ENCODE peak calls at places on chromosomes 1 and 21, in ten cellular contexts. V, U, P, Y, X, F, N, Z, G and J are unnamed samples.

GRCh38 chr1:53576381-53576801 is 117.2 kb downstream of the DMRTB1 start:
- DNase-seq in U (no peak), N (no peak), F (no peak), G (peak; percentile 47), V (no peak), Y (no peak), X (no peak), P (no peak), Z (peak; percentile 9), J (no peak)

GRCh38 chr1:85553936-85554335 is 26.6 kb upstream of the CCN1 start:
- DNase-seq in X (no peak), Z (no peak), G (no peak), P (no peak), U (no peak), V (no peak), Y (no peak), F (no peak), N (no peak), J (no peak)

GRCh38 chr1:171245458-171246064 is 2.7 kb upstream of the FMO1 start:
- DNase-seq in Z (peak; percentile 44), N (no peak), Y (no peak), G (no peak), P (peak; percentile 58), F (no peak), U (peak; percentile 45), X (peak; percentile 28), V (peak; percentile 47), J (no peak)

GRCh38 chr1:246591504-246591903 is 25.2 kb downstream of the CNST start:
- DNase-seq in Z (no peak), N (no peak), F (no peak), P (no peak), V (no peak), Y (no peak), U (no peak), X (no peak), G (no peak), J (no peak)

GRCh38 chr1:82177190-82177589 is 376.5 kb downstream of the ADGRL2 start:
- DNase-seq in U (no peak), G (no peak), F (no peak), P (no peak), Y (no peak), Z (no peak), N (no peak), V (no peak), X (no peak), J (no peak)

GRCh38 chr21:33286600-33287456 is 20.7 kb downstream of the IL10RB start:
- DNase-seq in F (peak; percentile 62), U (peak; percentile 38), G (no peak), Y (no peak), V (peak; percentile 56), X (peak; percentile 33), P (peak; percentile 33), Z (peak; percentile 68), N (no peak), J (no peak)

GRCh38 chr1:26471498-26472329 is 526 bp upstream of the HMGN2 start:
- DNase-seq in F (peak; percentile 76), V (peak; percentile 71), X (peak; percentile 69), Y (peak; percentile 84), G (peak; percentile 94), U (peak; percentile 31), P (peak; percentile 18), N (peak; percentile 17), Z (peak; percentile 76), J (no peak)

GRCh38 chr1:246647113-246647512 is 77.1 kb upstream of the SCCPDH start:
- DNase-seq in Z (no peak), X (peak; percentile 24), V (no peak), F (peak; percentile 74), P (no peak), G (no peak), N (peak; percentile 45), U (no peak), Y (peak; percentile 73), J (no peak)

GRCh38 chr1:154749078-154749760 is 120.9 kb downstream of the KCNN3 start:
- DNase-seq in P (peak; percentile 55), G (no peak), N (no peak), U (peak; percentile 59), V (peak; percentile 19), Z (no peak), Y (no peak), X (no peak), F (no peak), J (no peak)

GRCh38 chr1:100736324-100736723 is 16.8 kb downstream of the VCAM1 start:
- DNase-seq in P (no peak), N (no peak), V (peak; percentile 70), G (no peak), U (no peak), X (no peak), F (no peak), Z (no peak), Y (no peak), J (no peak)

GRCh38 chr1:24903955-24904730 is 25.9 kb downstream of the RUNX3 start:
- DNase-seq in Y (peak; percentile 45), N (no peak), U (no peak), F (no peak), P (no peak), G (peak; percentile 76), X (peak; percentile 5), Z (no peak), V (peak; percentile 6), J (no peak)

GRCh38 chr1:29524285-29525065 is 288.2 kb downstream of the PTPRU start:
- DNase-seq in F (no peak), P (no peak), V (peak; percentile 1), N (no peak), Y (peak; percentile 28), U (no peak), X (no peak), Z (no peak), G (peak; percentile 65), J (no peak)

GRCh38 chr1:93591833-93592635 is 89.6 kb downstream of the BCAR3 start:
- DNase-seq in X (peak; percentile 94), Y (no peak), G (peak; percentile 84), U (no peak), Z (peak; percentile 94), P (no peak), N (no peak), V (no peak), F (no peak), J (no peak)

GRCh38 chr1:110150330-110151174 is at the start of gene SLC6A17:
- DNase-seq in N (no peak), X (no peak), F (no peak), Y (peak; percentile 81), V (no peak), U (peak; percentile 65), Z (peak; percentile 29), G (peak; percentile 58), P (peak; percentile 66), J (no peak)

GRCh38 chr1:160542303-160542945 is 19.4 kb upstream of the SLAMF6 start:
- DNase-seq in Z (peak; percentile 64), G (no peak), N (no peak), X (no peak), Y (no peak), F (no peak), V (no peak), U (no peak), P (peak; percentile 91), J (no peak)
- H3K27ac ChIP-seq in Z (no peak overlapping the region), G (no peak overlapping the region), N (no peak overlapping the region), X (peak overlapping the region; percentile 88), Y (no peak overlapping the region), F (no peak overlapping the region), V (no peak overlapping the region), U (no peak overlapping the region), P (peak overlapping the region; percentile 64), J (no peak overlapping the region)

GRCh38 chr1:225477296-225477911 is 49.6 kb upstream of the LBR start:
- DNase-seq in U (no peak), F (no peak), Z (no peak), Y (peak; percentile 31), N (no peak), G (no peak), V (peak; percentile 4), P (no peak), X (no peak), J (no peak)
- H3K4me1 ChIP-seq in U (peaks cover 10% of the 10 kb centered on the region), F (peaks cover 10% of the 10 kb centered on the region), Z (peaks cover 18% of the 10 kb centered on the region), Y (no peaks in the 10 kb centered on the region), N (peaks cover 10% of the 10 kb centered on the region), G (peaks cover 32% of the 10 kb centered on the region), V (peaks cover 2% of the 10 kb centered on the region), P (peaks cover 8% of the 10 kb centered on the region), X (peaks cover 7% of the 10 kb centered on the region), J (no peaks in the 10 kb centered on the region)

GRCh38 chr21:46285761-46286667 is at the start of gene YBEY:
- DNase-seq in V (peak; percentile 86), P (peak; percentile 81), G (peak; percentile 97), Y (peak; percentile 91), U (peak; percentile 81), Z (peak; percentile 87), N (peak; percentile 81), X (peak; percentile 93), F (peak; percentile 93), J (peak; percentile 52)
- TF ChIP-seq POLR2A in V (peak; percentile 66), P (peak; percentile 73), G (peak; percentile 11), Y (peak; percentile 82), U (no peak), Z (peak; percentile 41), N (peak; percentile 83), X (peak; percentile 88), F (peak; percentile 72), J (peak; percentile 80)

GRCh38 chr1:56438901-56439551 is 140.3 kb downstream of the PLPP3 start:
- DNase-seq in X (no peak), P (no peak), F (peak; percentile 55), G (no peak), N (no peak), Y (no peak), Z (no peak), V (no peak), U (no peak), J (no peak)

GRCh38 chr1:56441586-56441985 is 137.8 kb downstream of the PLPP3 start:
- DNase-seq in V (no peak), X (no peak), N (no peak), U (no peak), P (no peak), G (no peak), F (no peak), Z (no peak), Y (no peak), J (no peak)

GRCh38 chr1:56442456-56442855 is 136.9 kb downstream of the PLPP3 start:
- DNase-seq in U (no peak), G (no peak), F (no peak), V (no peak), Z (no peak), Y (no peak), N (no peak), X (no peak), P (no peak), J (no peak)

GRCh38 chr1:56437959-56438358 is 141.4 kb downstream of the PLPP3 start:
- DNase-seq in N (peak; percentile 28), G (no peak), X (no peak), Y (no peak), V (no peak), F (no peak), U (no peak), P (no peak), Z (no peak), J (no peak)

DNA sequence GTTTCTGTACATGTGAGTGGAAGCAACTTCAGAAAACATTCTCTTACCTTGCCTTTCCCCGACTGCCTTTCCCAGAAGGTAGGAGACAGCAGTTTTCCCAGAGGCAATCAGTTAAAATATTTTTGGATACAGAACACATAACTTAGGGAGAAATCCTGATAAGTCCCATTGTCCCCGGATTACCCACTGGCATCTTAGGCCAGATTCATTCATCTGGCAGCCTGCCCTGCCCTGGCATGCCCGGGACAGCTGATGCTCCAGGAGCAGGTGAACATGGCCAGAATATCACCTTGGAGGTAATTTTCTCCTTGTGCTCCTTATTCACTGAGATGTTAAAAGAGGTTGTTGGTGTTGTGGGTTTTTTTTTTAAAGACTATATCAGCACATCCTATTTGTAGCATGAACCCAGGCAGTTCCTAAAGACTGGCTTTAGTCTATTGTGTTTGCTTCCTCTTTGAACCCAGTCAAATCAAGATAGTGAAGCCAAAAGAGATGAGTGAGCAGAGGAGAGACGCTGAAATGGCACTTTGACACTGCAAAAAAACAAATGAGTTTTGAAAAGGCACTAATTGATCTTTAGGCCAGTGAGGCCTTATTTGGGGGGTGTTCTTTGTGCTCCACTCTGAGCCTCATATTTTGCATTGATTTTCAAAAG is 139.6 kb downstream of the PLPP3 start:
- DNase-seq in F (peak; percentile 52), P (no peak), G (no peak), U (no peak), Z (no peak), X (no peak), V (no peak), Y (no peak), N (no peak), J (no peak)
- H3K27ac ChIP-seq in F (peak overlapping the region; percentile 63), P (no peak overlapping the region), G (no peak overlapping the region), U (no peak overlapping the region), Z (no peak overlapping the region), X (no peak overlapping the region), V (no peak overlapping the region), Y (no peak overlapping the region), N (no peak overlapping the region), J (peak overlapping the region; percentile 13)